ENCODE peak calls at places on chromosomes 2 and 18, in seven cellular contexts. One of them, this sample, is unnamed.

GRCh38 chr2:29108225-29108624 is 7.0 kb upstream of the CLIP4 start:
- DNase-seq in dorsolateral prefrontal cortex: peak; percentile 76
- DNase-seq in tibial artery: no peak
- DNase-seq in AG04450: peak; percentile 88
- DNase-seq in sigmoid colon: no peak
- DNase-seq in lower lobe of right lung: no peak
- DNase-seq in endothelial cell of umbilical vein: no peak
- DNase-seq in this sample: peak; percentile 86

GRCh38 chr2:127082974-127083373 is 24.0 kb downstream of the BIN1 start:
- DNase-seq in dorsolateral prefrontal cortex: no peak
- DNase-seq in tibial artery: no peak
- DNase-seq in AG04450: no peak
- DNase-seq in sigmoid colon: no peak
- DNase-seq in lower lobe of right lung: no peak
- DNase-seq in endothelial cell of umbilical vein: no peak
- DNase-seq in this sample: no peak

GRCh38 chr2:207044380-207044779 is 105.1 kb downstream of the CPO start:
- DNase-seq in dorsolateral prefrontal cortex: no peak
- DNase-seq in tibial artery: no peak
- DNase-seq in AG04450: no peak
- DNase-seq in sigmoid colon: no peak
- DNase-seq in lower lobe of right lung: no peak
- DNase-seq in endothelial cell of umbilical vein: no peak
- DNase-seq in this sample: no peak

GRCh38 chr18:13680612-13681011 is 45.7 kb downstream of the FAM210A start:
- DNase-seq in dorsolateral prefrontal cortex: peak; percentile 52
- DNase-seq in tibial artery: no peak
- DNase-seq in AG04450: no peak
- DNase-seq in sigmoid colon: no peak
- DNase-seq in lower lobe of right lung: no peak
- DNase-seq in endothelial cell of umbilical vein: no peak
- DNase-seq in this sample: no peak

GRCh38 chr18:43279015-43279758 is 1.9 kb upstream of the SYT4 start:
- DNase-seq in dorsolateral prefrontal cortex: no peak
- DNase-seq in tibial artery: no peak
- DNase-seq in AG04450: no peak
- DNase-seq in sigmoid colon: no peak
- DNase-seq in lower lobe of right lung: no peak
- DNase-seq in endothelial cell of umbilical vein: no peak
- DNase-seq in this sample: peak; percentile 6

GRCh38 chr2:168522446-168522845 is 66.4 kb downstream of the CERS6 start:
- DNase-seq in dorsolateral prefrontal cortex: no peak
- DNase-seq in tibial artery: no peak
- DNase-seq in AG04450: no peak
- DNase-seq in sigmoid colon: no peak
- DNase-seq in lower lobe of right lung: no peak
- DNase-seq in endothelial cell of umbilical vein: no peak
- DNase-seq in this sample: no peak

GRCh38 chr2:63926800-63927199 is 85.1 kb downstream of the UGP2 start:
- DNase-seq in dorsolateral prefrontal cortex: no peak
- DNase-seq in tibial artery: no peak
- DNase-seq in AG04450: no peak
- DNase-seq in sigmoid colon: no peak
- DNase-seq in lower lobe of right lung: no peak
- DNase-seq in endothelial cell of umbilical vein: no peak
- DNase-seq in this sample: no peak

GRCh38 chr2:1633936-1634587 is 110.3 kb downstream of the PXDN start:
- DNase-seq in dorsolateral prefrontal cortex: no peak
- DNase-seq in tibial artery: no peak
- DNase-seq in AG04450: no peak
- DNase-seq in sigmoid colon: peak; percentile 57
- DNase-seq in lower lobe of right lung: no peak
- DNase-seq in endothelial cell of umbilical vein: no peak
- DNase-seq in this sample: no peak

GRCh38 chr18:59044855-59045254 is 94.8 kb upstream of the SEC11C start:
- DNase-seq in dorsolateral prefrontal cortex: no peak
- DNase-seq in tibial artery: no peak
- DNase-seq in AG04450: no peak
- DNase-seq in sigmoid colon: no peak
- DNase-seq in lower lobe of right lung: no peak
- DNase-seq in endothelial cell of umbilical vein: no peak
- DNase-seq in this sample: no peak

GRCh38 chr2:45315881-45316280 is 295.2 kb downstream of the SRBD1 start:
- DNase-seq in dorsolateral prefrontal cortex: no peak
- DNase-seq in tibial artery: no peak
- DNase-seq in AG04450: peak; percentile 74
- DNase-seq in sigmoid colon: no peak
- DNase-seq in lower lobe of right lung: no peak
- DNase-seq in endothelial cell of umbilical vein: peak; percentile 48
- DNase-seq in this sample: peak; percentile 81

GRCh38 chr18:57523171-57523956 is 63.1 kb downstream of the FECH start:
- DNase-seq in dorsolateral prefrontal cortex: no peak
- DNase-seq in tibial artery: peak; percentile 38
- DNase-seq in AG04450: no peak
- DNase-seq in sigmoid colon: no peak
- DNase-seq in lower lobe of right lung: no peak
- DNase-seq in endothelial cell of umbilical vein: no peak
- DNase-seq in this sample: no peak

GRCh38 chr2:241882090-241882625 is 12.6 kb downstream of the RTP5 start:
- DNase-seq in dorsolateral prefrontal cortex: no peak
- DNase-seq in tibial artery: peak; percentile 58
- DNase-seq in AG04450: no peak
- DNase-seq in sigmoid colon: peak; percentile 91
- DNase-seq in lower lobe of right lung: no peak
- DNase-seq in endothelial cell of umbilical vein: no peak
- DNase-seq in this sample: no peak

GRCh38 chr2:9099341-9099751 is 95.9 kb upstream of the MBOAT2 start:
- DNase-seq in dorsolateral prefrontal cortex: no peak
- DNase-seq in tibial artery: no peak
- DNase-seq in AG04450: no peak
- DNase-seq in sigmoid colon: no peak
- DNase-seq in lower lobe of right lung: no peak
- DNase-seq in endothelial cell of umbilical vein: no peak
- DNase-seq in this sample: peak; percentile 23

GRCh38 chr18:78579854-78580577 is 399.6 kb upstream of the SALL3 start:
- DNase-seq in dorsolateral prefrontal cortex: no peak
- DNase-seq in tibial artery: no peak
- DNase-seq in AG04450: no peak
- DNase-seq in sigmoid colon: no peak
- DNase-seq in lower lobe of right lung: no peak
- DNase-seq in endothelial cell of umbilical vein: no peak
- DNase-seq in this sample: no peak

GRCh38 chr2:191247381-191248057 is 2.3 kb downstream of the MYO1B start:
- DNase-seq in dorsolateral prefrontal cortex: no peak
- DNase-seq in tibial artery: no peak
- DNase-seq in AG04450: peak; percentile 88
- DNase-seq in sigmoid colon: no peak
- DNase-seq in lower lobe of right lung: no peak
- DNase-seq in endothelial cell of umbilical vein: peak; percentile 78
- DNase-seq in this sample: peak; percentile 90

GRCh38 chr18:12092398-12093229 is 1.0 kb upstream of the ANKRD62 start:
- DNase-seq in dorsolateral prefrontal cortex: no peak
- DNase-seq in tibial artery: no peak
- DNase-seq in AG04450: no peak
- DNase-seq in sigmoid colon: no peak
- DNase-seq in lower lobe of right lung: no peak
- DNase-seq in endothelial cell of umbilical vein: no peak
- DNase-seq in this sample: no peak

GRCh38 chr2:239312741-239313246 is 88.0 kb downstream of the HDAC4 start:
- DNase-seq in dorsolateral prefrontal cortex: peak; percentile 25
- DNase-seq in tibial artery: peak; percentile 30
- DNase-seq in AG04450: no peak
- DNase-seq in sigmoid colon: peak; percentile 85
- DNase-seq in lower lobe of right lung: peak; percentile 40
- DNase-seq in endothelial cell of umbilical vein: no peak
- DNase-seq in this sample: no peak

GRCh38 chr18:24546304-24546703 is 85.9 kb downstream of the HRH4 start:
- DNase-seq in dorsolateral prefrontal cortex: no peak
- DNase-seq in tibial artery: no peak
- DNase-seq in AG04450: no peak
- DNase-seq in sigmoid colon: no peak
- DNase-seq in lower lobe of right lung: no peak
- DNase-seq in endothelial cell of umbilical vein: no peak
- DNase-seq in this sample: no peak

GRCh38 chr18:902179-902718 is 2.4 kb upstream of the ADCYAP1 start:
- DNase-seq in dorsolateral prefrontal cortex: no peak
- DNase-seq in tibial artery: no peak
- DNase-seq in AG04450: no peak
- DNase-seq in sigmoid colon: no peak
- DNase-seq in lower lobe of right lung: no peak
- DNase-seq in endothelial cell of umbilical vein: peak; percentile 33
- DNase-seq in this sample: no peak

GRCh38 chr18:68275616-68276015 is 439.3 kb downstream of the TMX3 start:
- DNase-seq in dorsolateral prefrontal cortex: no peak
- DNase-seq in tibial artery: no peak
- DNase-seq in AG04450: peak; percentile 63
- DNase-seq in sigmoid colon: no peak
- DNase-seq in lower lobe of right lung: no peak
- DNase-seq in endothelial cell of umbilical vein: peak; percentile 28
- DNase-seq in this sample: peak; percentile 77

GRCh38 chr2:32484907-32485306 is 128.1 kb downstream of the BIRC6 start:
- DNase-seq in dorsolateral prefrontal cortex: no peak
- DNase-seq in tibial artery: no peak
- DNase-seq in AG04450: peak; percentile 78
- DNase-seq in sigmoid colon: no peak
- DNase-seq in lower lobe of right lung: no peak
- DNase-seq in endothelial cell of umbilical vein: peak; percentile 30
- DNase-seq in this sample: peak; percentile 92

GRCh38 chr18:79750980-79751571 is 46.7 kb upstream of the KCNG2 start:
- DNase-seq in dorsolateral prefrontal cortex: peak; percentile 28
- DNase-seq in tibial artery: no peak
- DNase-seq in AG04450: no peak
- DNase-seq in sigmoid colon: peak; percentile 54
- DNase-seq in lower lobe of right lung: no peak
- DNase-seq in endothelial cell of umbilical vein: no peak
- DNase-seq in this sample: no peak

GRCh38 chr2:47309952-47310800 is 92.8 kb upstream of the MSH2 start:
- DNase-seq in dorsolateral prefrontal cortex: peak; percentile 74
- DNase-seq in tibial artery: no peak
- DNase-seq in AG04450: no peak
- DNase-seq in sigmoid colon: no peak
- DNase-seq in lower lobe of right lung: peak; percentile 39
- DNase-seq in endothelial cell of umbilical vein: no peak
- DNase-seq in this sample: no peak

GRCh38 chr18:79890638-79891037 is 60.8 kb downstream of the SLC66A2 start:
- DNase-seq in dorsolateral prefrontal cortex: no peak
- DNase-seq in tibial artery: no peak
- DNase-seq in AG04450: no peak
- DNase-seq in sigmoid colon: no peak
- DNase-seq in lower lobe of right lung: no peak
- DNase-seq in endothelial cell of umbilical vein: no peak
- DNase-seq in this sample: no peak

GRCh38 chr2:176139170-176139611 is 9.7 kb downstream of the HOXD8 start:
- DNase-seq in dorsolateral prefrontal cortex: no peak
- DNase-seq in tibial artery: no peak
- DNase-seq in AG04450: no peak
- DNase-seq in sigmoid colon: no peak
- DNase-seq in lower lobe of right lung: no peak
- DNase-seq in endothelial cell of umbilical vein: peak; percentile 74
- DNase-seq in this sample: no peak

GRCh38 chr2:176136375-176137248 is 7.1 kb downstream of the HOXD8 start:
- DNase-seq in dorsolateral prefrontal cortex: no peak
- DNase-seq in tibial artery: peak; percentile 39
- DNase-seq in AG04450: no peak
- DNase-seq in sigmoid colon: peak; percentile 78
- DNase-seq in lower lobe of right lung: no peak
- DNase-seq in endothelial cell of umbilical vein: peak; percentile 79
- DNase-seq in this sample: no peak

GRCh38 chr2:176137883-176138282 is 8.4 kb downstream of the HOXD8 start:
- DNase-seq in dorsolateral prefrontal cortex: no peak
- DNase-seq in tibial artery: no peak
- DNase-seq in AG04450: no peak
- DNase-seq in sigmoid colon: peak; percentile 36
- DNase-seq in lower lobe of right lung: no peak
- DNase-seq in endothelial cell of umbilical vein: peak; percentile 64
- DNase-seq in this sample: no peak

GRCh38 chr2:176138526-176139169 is 9.1 kb downstream of the HOXD8 start:
- DNase-seq in dorsolateral prefrontal cortex: no peak
- DNase-seq in tibial artery: peak; percentile 19
- DNase-seq in AG04450: no peak
- DNase-seq in sigmoid colon: peak; percentile 63
- DNase-seq in lower lobe of right lung: no peak
- DNase-seq in endothelial cell of umbilical vein: peak; percentile 75
- DNase-seq in this sample: no peak

GRCh38 chr2:176137249-176137573 is 7.7 kb downstream of the HOXD8 start:
- DNase-seq in dorsolateral prefrontal cortex: no peak
- DNase-seq in tibial artery: no peak
- DNase-seq in AG04450: no peak
- DNase-seq in sigmoid colon: no peak
- DNase-seq in lower lobe of right lung: no peak
- DNase-seq in endothelial cell of umbilical vein: no peak
- DNase-seq in this sample: no peak
- H3K4me3 ChIP-seq in dorsolateral prefrontal cortex: no peak overlapping the region
- H3K4me3 ChIP-seq in tibial artery: peak overlapping the region; percentile 66
- H3K4me3 ChIP-seq in AG04450: no peak overlapping the region
- H3K4me3 ChIP-seq in sigmoid colon: peak overlapping the region; percentile 53
- H3K4me3 ChIP-seq in lower lobe of right lung: peak overlapping the region; percentile 39
- H3K4me3 ChIP-seq in endothelial cell of umbilical vein: peak overlapping the region; percentile 73
- H3K4me3 ChIP-seq in this sample: peak overlapping the region; percentile 68

GRCh38 chr2:118481336-118481735 is 366.1 kb downstream of the EN1 start:
- DNase-seq in dorsolateral prefrontal cortex: no peak
- DNase-seq in tibial artery: no peak
- DNase-seq in AG04450: no peak
- DNase-seq in sigmoid colon: no peak
- DNase-seq in lower lobe of right lung: no peak
- DNase-seq in endothelial cell of umbilical vein: no peak
- DNase-seq in this sample: no peak
- H3K4me3 ChIP-seq in dorsolateral prefrontal cortex: no peak overlapping the region
- H3K4me3 ChIP-seq in tibial artery: no peak overlapping the region
- H3K4me3 ChIP-seq in AG04450: no peak overlapping the region
- H3K4me3 ChIP-seq in sigmoid colon: no peak overlapping the region
- H3K4me3 ChIP-seq in lower lobe of right lung: no peak overlapping the region
- H3K4me3 ChIP-seq in endothelial cell of umbilical vein: no peak overlapping the region
- H3K4me3 ChIP-seq in this sample: no peak overlapping the region

DNA sequence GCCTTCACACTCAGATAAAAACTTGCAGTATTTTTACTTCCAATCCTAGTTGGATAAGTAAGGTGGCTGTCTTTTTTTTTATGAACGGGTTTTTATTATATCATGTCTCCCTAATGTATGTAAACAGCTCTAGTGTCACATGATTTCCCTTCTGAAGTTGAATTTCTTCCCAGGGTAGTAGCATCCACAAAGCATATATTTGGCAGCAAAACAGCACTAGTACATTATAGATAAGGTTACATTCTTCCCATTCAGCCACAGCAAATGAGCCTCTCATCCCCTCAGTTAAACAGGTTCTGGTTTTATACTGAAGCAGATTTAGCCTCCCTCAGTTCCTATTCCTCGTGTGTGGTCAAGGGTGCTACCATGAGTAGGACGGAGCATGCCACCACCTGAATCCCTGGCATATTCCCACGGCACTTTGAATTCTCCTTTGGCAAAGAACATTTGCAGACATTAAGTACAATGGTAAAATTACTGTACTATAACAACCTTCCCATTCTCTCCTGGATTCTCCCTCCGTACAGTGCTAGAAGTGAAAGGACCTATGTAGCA is 15.4 kb upstream of the DTNA start:
- DNase-seq in dorsolateral prefrontal cortex: no peak
- DNase-seq in tibial artery: no peak
- DNase-seq in AG04450: no peak
- DNase-seq in sigmoid colon: no peak
- DNase-seq in lower lobe of right lung: no peak
- DNase-seq in endothelial cell of umbilical vein: peak; percentile 16
- DNase-seq in this sample: no peak
- H3K4me3 ChIP-seq in dorsolateral prefrontal cortex: no peak overlapping the region
- H3K4me3 ChIP-seq in tibial artery: no peak overlapping the region
- H3K4me3 ChIP-seq in AG04450: no peak overlapping the region
- H3K4me3 ChIP-seq in sigmoid colon: no peak overlapping the region
- H3K4me3 ChIP-seq in lower lobe of right lung: no peak overlapping the region
- H3K4me3 ChIP-seq in endothelial cell of umbilical vein: no peak overlapping the region
- H3K4me3 ChIP-seq in this sample: no peak overlapping the region

GRCh38 chr2:121955313-121956211 is 200.1 kb downstream of the TSN start:
- DNase-seq in dorsolateral prefrontal cortex: no peak
- DNase-seq in tibial artery: no peak
- DNase-seq in AG04450: no peak
- DNase-seq in sigmoid colon: no peak
- DNase-seq in lower lobe of right lung: no peak
- DNase-seq in endothelial cell of umbilical vein: no peak
- DNase-seq in this sample: no peak
- H3K4me3 ChIP-seq in dorsolateral prefrontal cortex: no peak overlapping the region
- H3K4me3 ChIP-seq in tibial artery: no peak overlapping the region
- H3K4me3 ChIP-seq in AG04450: no peak overlapping the region
- H3K4me3 ChIP-seq in sigmoid colon: no peak overlapping the region
- H3K4me3 ChIP-seq in lower lobe of right lung: no peak overlapping the region
- H3K4me3 ChIP-seq in endothelial cell of umbilical vein: no peak overlapping the region
- H3K4me3 ChIP-seq in this sample: no peak overlapping the region

This sample was measured in skeletal muscle cell.